ENCODE peak calls at places on chromosome 15, in four cellular contexts. B is trophoblast cell, F is left lung, U is Panc1. D is an unnamed sample.

GRCh38 chr15:31236184-31237041 is 90.2 kb upstream of the KLF13 start:
- DNase-seq in B (peak), F (peak), U (no peak), D (no peak)

GRCh38 chr15:28098766-28099554 is at the start of gene OCA2:
- DNase-seq in B (peak), F (peak), U (no peak), D (no peak)

GRCh38 chr15:84625125-84625524 is 24.3 kb downstream of the ZSCAN2 start:
- DNase-seq in B (no peak), F (no peak), U (no peak), D (no peak)

GRCh38 chr15:76330281-76330680 is 6.3 kb upstream of the ISL2 start:
- DNase-seq in B (peak), F (no peak), U (no peak), D (no peak)

GRCh38 chr15:74725845-74726773 is 781 bp upstream of the CYP1A1 start:
- DNase-seq in B (peak), F (no peak), U (no peak), D (no peak)

GRCh38 chr15:59376735-59377134 is 4.1 kb upstream of the MYO1E start:
- DNase-seq in B (no peak), F (no peak), U (no peak), D (no peak)

GRCh38 chr15:91049378-91050127 is 27.2 kb upstream of the VPS33B start:
- DNase-seq in B (peak), F (no peak), U (peak), D (no peak)

GRCh38 chr15:33064878-33065277 is 129.6 kb downstream of the FMN1 start:
- DNase-seq in B (no peak), F (no peak), U (no peak), D (no peak)

GRCh38 chr15:60272623-60273022 is 125.2 kb downstream of the ANXA2 start:
- DNase-seq in B (no peak), F (no peak), U (no peak), D (no peak)

GRCh38 chr15:59333401-59334062 is 39.1 kb downstream of the MYO1E start:
- DNase-seq in B (no peak), F (no peak), U (no peak), D (no peak)

GRCh38 chr15:60208708-60209107 is 189.1 kb downstream of the ANXA2 start:
- DNase-seq in B (no peak), F (no peak), U (no peak), D (no peak)

GRCh38 chr15:71565006-71565405 is 245.3 kb upstream of the NR2E3 start:
- DNase-seq in B (no peak), F (no peak), U (no peak), D (no peak)

GRCh38 chr15:55230051-55230670 is 33.4 kb upstream of the RSL24D1 start:
- DNase-seq in B (no peak), F (no peak), U (no peak), D (no peak)

GRCh38 chr15:85642054-85642692 is 152.6 kb downstream of the KLHL25 start:
- DNase-seq in B (no peak), F (no peak), U (no peak), D (no peak)
- H3K27ac ChIP-seq in B (no peak), F (peak), U (no peak), D (no peak)

DNA sequence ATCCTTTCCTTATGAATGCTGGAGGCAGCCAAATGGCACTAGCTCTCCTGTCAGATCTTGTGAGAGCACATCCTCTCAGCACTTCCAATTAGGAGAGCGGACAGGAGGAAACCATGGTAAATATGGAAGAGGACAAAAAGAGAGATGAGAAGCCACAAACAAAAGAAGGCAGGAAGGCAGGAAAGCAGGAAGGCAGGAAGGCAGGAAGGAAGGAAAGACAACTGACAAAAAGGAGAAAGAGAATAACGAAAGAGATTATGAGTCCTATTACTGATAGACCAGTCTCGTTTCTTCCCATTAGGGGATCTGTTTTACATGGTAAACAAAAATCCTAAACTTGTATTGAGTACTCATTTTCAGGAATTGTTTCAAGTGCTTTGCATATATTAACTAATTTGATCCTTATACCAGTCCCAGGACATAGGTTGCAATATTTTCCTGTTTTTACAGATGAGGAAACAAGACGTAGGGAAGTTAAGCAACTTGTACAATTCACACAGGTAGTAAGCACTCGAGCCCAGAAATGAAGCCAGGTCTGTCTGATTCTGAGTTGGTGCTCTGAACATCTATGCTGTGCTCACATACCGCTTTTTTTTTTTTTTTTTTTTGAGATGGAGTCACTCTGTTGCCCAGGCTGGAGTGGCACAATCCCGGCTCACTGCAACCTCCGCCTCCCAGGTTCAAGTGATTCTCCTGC is 4.2 kb downstream of the BCL2A1 start:
- DNase-seq in B (no peak), F (no peak), U (no peak), D (no peak)
- H3K27ac ChIP-seq in B (no peak), F (peak), U (peak), D (no peak)

DNA sequence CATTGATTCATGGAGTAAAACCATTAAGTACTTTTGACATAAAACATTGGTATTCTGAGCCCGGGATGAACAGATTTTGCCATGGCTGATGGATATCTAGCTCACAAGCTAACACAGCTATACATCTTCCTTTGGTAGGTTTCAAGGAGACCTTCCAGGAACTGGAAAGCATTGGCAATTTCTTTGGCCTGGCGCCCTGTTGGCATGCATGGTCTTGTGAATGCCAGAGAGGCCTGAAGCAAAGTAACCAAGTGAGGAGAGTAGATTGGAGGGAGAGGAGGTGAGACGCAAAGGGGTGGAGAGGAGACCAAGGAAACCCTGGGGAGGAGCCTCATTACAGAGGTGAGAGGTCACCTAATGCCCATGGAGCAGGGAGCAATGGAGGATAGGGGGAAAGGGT is 67.2 kb downstream of the SQOR start:
- DNase-seq in B (no peak), F (no peak), U (no peak), D (no peak)
- H3K27ac ChIP-seq in B (no peak), F (no peak), U (no peak), D (no peak)

DNA sequence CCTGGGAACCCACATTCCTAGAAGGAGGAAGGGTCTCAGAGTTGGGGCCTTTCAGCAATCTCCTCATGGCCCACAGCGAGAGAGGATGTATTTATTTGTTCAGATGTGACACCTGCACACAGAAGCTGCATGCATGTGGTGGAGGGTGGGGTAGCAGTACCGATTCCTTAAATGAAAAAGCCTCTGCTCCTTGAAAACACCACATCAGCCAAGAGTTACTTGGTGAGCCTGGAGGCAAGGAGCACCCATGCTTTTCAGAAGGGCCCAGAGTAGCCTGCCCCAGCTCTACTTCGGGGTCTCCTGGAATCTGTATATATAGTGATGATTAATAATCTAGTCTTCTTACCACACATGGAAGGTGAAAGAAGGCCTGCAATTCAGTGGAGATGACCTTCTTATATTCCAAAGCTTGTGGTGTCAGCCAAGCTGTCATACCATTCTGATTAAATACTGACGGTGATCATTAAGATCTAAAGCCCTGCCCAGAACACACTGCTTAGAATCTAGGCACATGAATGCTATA is 33.5 kb downstream of the SEMA6D start:
- DNase-seq in B (no peak), F (no peak), U (no peak), D (no peak)
- H3K27ac ChIP-seq in B (no peak), F (no peak), U (no peak), D (no peak)

GRCh38 chr15:68543546-68544008 is 35.2 kb upstream of the CORO2B start:
- DNase-seq in B (no peak), F (no peak), U (no peak), D (no peak)
- H3K27ac ChIP-seq in B (no peak), F (no peak), U (peak), D (no peak)

D was measured in keratinocyte.